ENCODE peak calls at places on chromosomes 5 and 9, in five cellular contexts. J is AG04450; D is brain microvascular endothelial cell; T is effector memory CD4-positive, alpha-beta T cell; Q is left ventricle myocardium inferior. W is an unnamed sample. For H3K27me3, the result is how much of the 10 kb centered on the place peaks cover.

GRCh38 chr9:88871669-88872068 is 119.6 kb upstream of the S1PR3 start:
- DNase-seq in Q (no peak), D (no peak), T (no peak), J (no peak), W (no peak)

GRCh38 chr5:72387985-72388384 is 67.8 kb downstream of the PTCD2 start:
- DNase-seq in J (peak), D (peak), Q (no peak), T (no peak), W (no peak)

GRCh38 chr5:176676361-176676824 is 29.1 kb downstream of the TSPAN17 start:
- DNase-seq in Q (peak), D (peak), T (no peak), J (no peak), W (no peak)

GRCh38 chr5:138724470-138725146 is 28.6 kb upstream of the CTNNA1 start:
- DNase-seq in Q (peak), D (no peak), J (no peak), T (no peak), W (no peak)

GRCh38 chr5:172870807-172871431 is 36.9 kb downstream of the ERGIC1 start:
- DNase-seq in T (no peak), D (peak), J (no peak), Q (no peak), W (no peak)

GRCh38 chr9:4866239-4866969 is 73.7 kb downstream of the RCL1 start:
- DNase-seq in J (no peak), Q (no peak), D (no peak), T (no peak), W (no peak)

GRCh38 chr9:31418419-31418818 is 966.0 kb upstream of the ACO1 start:
- DNase-seq in D (no peak), J (no peak), T (no peak), Q (no peak), W (no peak)

GRCh38 chr5:115190388-115190787 is 20.7 kb upstream of the TRIM36 start:
- DNase-seq in T (no peak), Q (no peak), D (no peak), J (no peak), W (no peak)

GRCh38 chr5:10977011-10977410 is 216.0 kb upstream of the DAP start:
- DNase-seq in T (no peak), D (no peak), Q (no peak), J (no peak), W (no peak)

GRCh38 chr5:7886849-7887460 is 18.0 kb downstream of the MTRR start:
- DNase-seq in T (no peak), D (no peak), Q (no peak), J (no peak), W (peak)

GRCh38 chr5:155651-156410 is 35.5 kb upstream of the LRRC14B start:
- DNase-seq in T (no peak), J (no peak), D (no peak), Q (no peak), W (no peak)

GRCh38 chr9:127828262-127829031 is 25.8 kb downstream of the FPGS start:
- DNase-seq in J (no peak), T (no peak), Q (peak), D (peak), W (no peak)

GRCh38 chr5:41252036-41252435 is 38.7 kb upstream of the C6 start:
- DNase-seq in Q (no peak), J (peak), T (no peak), D (no peak), W (no peak)

GRCh38 chr9:116596646-116597045 is 90.5 kb upstream of the TRIM32 start:
- DNase-seq in Q (no peak), T (no peak), J (no peak), D (no peak), W (no peak)

GRCh38 chr5:39422886-39423285 is 1.9 kb downstream of the DAB2 start:
- DNase-seq in Q (no peak), T (no peak), J (no peak), D (no peak), W (no peak)

GRCh38 chr5:167570431-167570830 is 721.0 kb upstream of the WWC1 start:
- DNase-seq in Q (no peak), J (no peak), T (no peak), D (no peak), W (no peak)

GRCh38 chr9:113876806-113877236 is 712 bp downstream of the ZNF618 start:
- DNase-seq in T (no peak), Q (no peak), J (no peak), D (no peak), W (no peak)

GRCh38 chr9:89808076-89808701 is 203.4 kb downstream of the GADD45G start:
- DNase-seq in Q (no peak), T (no peak), D (peak), J (no peak), W (no peak)

GRCh38 chr9:36486933-36487481 is 85.7 kb upstream of the MELK start:
- DNase-seq in J (no peak), T (no peak), D (peak), Q (peak), W (peak)

GRCh38 chr9:115923903-115924668 is 229.5 kb upstream of the PAPPA start:
- DNase-seq in J (peak), Q (no peak), D (peak), T (no peak), W (no peak)

GRCh38 chr5:176846335-176847140 is 36.2 kb downstream of the UNC5A start:
- DNase-seq in D (no peak), J (no peak), Q (no peak), T (no peak), W (no peak)

GRCh38 chr5:135218486-135218755 is 180.6 kb downstream of the MACROH2A1 start:
- DNase-seq in T (no peak), D (no peak), J (no peak), Q (no peak), W (no peak)
- H3K4me3 ChIP-seq in T (no peak), D (no peak), J (no peak), Q (no peak), W (no peak)

DNA sequence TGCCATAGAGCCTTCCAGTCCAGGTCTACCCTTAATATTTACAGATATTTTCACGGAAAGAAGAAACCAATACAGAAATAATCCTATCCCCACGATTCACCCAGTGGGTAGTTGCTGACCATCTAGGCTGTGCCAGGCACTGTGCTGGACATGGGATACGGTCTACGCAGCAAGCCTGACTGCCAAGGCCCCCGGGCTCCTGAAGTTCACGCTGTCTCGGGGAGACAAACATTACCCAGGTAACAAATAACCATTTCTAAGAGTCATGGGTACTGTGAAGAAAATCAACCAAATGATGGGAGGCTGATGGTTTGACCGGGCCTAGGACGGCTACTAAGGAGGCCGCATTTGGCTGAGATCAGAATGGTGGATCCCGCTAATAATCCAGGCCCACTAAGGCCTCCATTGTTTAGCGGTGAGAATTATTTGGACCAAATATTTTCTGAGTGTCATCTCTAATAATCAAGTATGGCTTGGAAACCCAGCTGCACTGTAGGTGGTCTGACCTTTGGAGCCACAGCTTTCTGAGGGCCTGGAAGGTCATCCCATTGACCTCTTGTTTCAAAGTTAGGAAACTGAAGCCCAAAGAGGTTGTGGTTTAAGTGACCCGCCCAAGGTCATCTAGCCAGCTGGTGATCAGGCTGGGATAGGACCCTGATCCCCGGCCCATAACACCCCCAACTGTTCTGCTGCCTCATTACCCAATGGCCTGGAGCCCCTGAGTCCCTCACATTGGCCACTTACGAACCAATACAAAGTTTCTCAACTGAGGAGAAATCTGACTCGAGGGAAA is 82.4 kb downstream of the AK8 start:
- DNase-seq in J (no peak), Q (no peak), D (no peak), T (no peak), W (no peak)
- H3K27me3 ChIP-seq in J (under half), Q (under half), D (under half), T (under half), W (under half)

GRCh38 chr5:67009028-67009427 is 187.6 kb downstream of the CD180 start:
- DNase-seq in T (no peak), Q (no peak), D (no peak), J (no peak), W (no peak)

GRCh38 chr5:67011422-67011821 is 185.2 kb downstream of the CD180 start:
- DNase-seq in T (no peak), Q (no peak), D (no peak), J (no peak), W (no peak)

GRCh38 chr5:67012241-67012640 is 184.4 kb downstream of the CD180 start:
- DNase-seq in T (no peak), J (no peak), Q (no peak), D (no peak), W (no peak)

GRCh38 chr5:67013719-67014118 is 182.9 kb downstream of the CD180 start:
- DNase-seq in T (no peak), D (no peak), Q (no peak), J (no peak), W (no peak)

DNA sequence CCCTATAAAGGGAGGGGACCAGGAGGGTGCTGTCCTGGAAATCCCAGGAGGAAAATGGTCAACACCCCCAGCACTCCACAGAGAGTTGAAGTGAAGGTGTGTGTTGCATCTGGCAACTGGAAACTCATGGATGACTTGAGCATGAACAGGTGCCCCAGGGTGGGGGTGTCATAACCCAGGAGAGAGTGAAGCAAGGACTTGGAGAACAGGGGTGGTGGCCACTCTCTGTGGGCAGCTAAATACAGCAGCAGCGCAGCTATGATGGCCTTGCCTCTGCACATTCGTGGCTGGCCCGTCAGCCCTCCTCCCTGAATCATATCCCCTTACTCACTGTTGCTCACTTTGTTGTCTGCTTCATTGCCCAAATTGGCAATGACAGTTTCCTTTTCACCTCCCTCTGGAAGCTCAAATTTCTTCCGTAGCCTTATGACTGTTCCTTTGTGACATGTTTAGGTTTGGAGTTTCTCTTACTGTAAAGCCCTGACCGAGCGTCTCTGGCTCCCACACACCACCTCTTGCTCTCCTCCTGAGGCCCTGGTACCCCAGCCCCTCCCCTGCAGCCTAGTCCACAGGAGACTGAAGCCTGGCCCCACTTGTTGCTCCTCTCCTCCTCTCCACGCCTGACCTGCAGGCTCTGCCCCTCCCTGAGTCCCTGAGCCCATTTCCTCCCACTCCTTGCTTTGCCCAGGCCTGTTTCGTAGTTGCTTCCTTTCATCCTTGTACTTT is 185.8 kb downstream of the CD180 start:
- DNase-seq in T (no peak), D (peak), J (peak), Q (no peak), W (no peak)
- H3K4me3 ChIP-seq in T (no peak), D (peak), J (peak), Q (peak), W (no peak)

DNA sequence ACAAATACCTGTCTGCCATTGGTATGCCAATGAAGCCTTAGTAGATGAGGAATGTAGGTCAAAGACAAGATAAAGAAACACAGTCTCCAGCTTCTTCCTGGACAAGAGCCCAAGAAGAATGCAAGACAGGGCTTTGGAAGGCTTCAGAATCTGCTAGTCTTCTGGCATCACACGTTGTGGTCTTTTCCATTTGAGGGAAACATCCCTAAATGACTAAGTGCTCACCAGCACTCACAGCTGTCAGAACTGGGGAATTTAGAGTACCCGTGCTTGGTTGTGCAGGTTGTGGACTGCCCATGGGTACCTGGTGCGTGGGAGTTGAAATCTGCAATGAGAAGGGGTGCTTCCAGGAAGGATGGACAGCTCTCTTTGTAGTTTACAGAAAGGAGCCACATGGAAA is 27.1 kb upstream of the NFIB start:
- DNase-seq in T (no peak), J (no peak), D (no peak), Q (no peak), W (no peak)
- H3K27me3 ChIP-seq in T (under half), J (half or more), D (under half), Q (under half), W (under half)

GRCh38 chr9:95876595-95876994 is 1.1 kb downstream of the ERCC6L2 start:
- DNase-seq in T (no peak), J (no peak), D (peak), Q (no peak), W (no peak)

GRCh38 chr9:95875305-95876137 is at the start of gene ERCC6L2:
- DNase-seq in Q (peak), D (peak), J (peak), T (peak), W (peak)

GRCh38 chr9:95874989-95875304 is 544 bp upstream of the ERCC6L2 start:
- DNase-seq in Q (peak), D (peak), J (no peak), T (peak), W (peak)

GRCh38 chr9:95876138-95876444 is 600 bp downstream of the ERCC6L2 start:
- DNase-seq in J (no peak), D (no peak), T (no peak), Q (no peak), W (no peak)

GRCh38 chr9:95874303-95874988 is 1.0 kb upstream of the ERCC6L2 start:
- DNase-seq in T (no peak), D (no peak), J (no peak), Q (no peak), W (no peak)
- H3K4me3 ChIP-seq in T (no peak), D (no peak), J (no peak), Q (no peak), W (no peak)